ENCODE peak calls at places on chromosome 21, in four cellular contexts. P, I, O and R are unnamed samples.
A peak's percentile ranks its signal among the peaks of the same experiment; 100 is the strongest.

GRCh38 chr21:33374080-33374873 is 28.9 kb upstream of the IFNGR2 start:
- DNase-seq in I (peak; percentile 32), P (peak; percentile 29), O (no peak), R (no peak)

GRCh38 chr21:16709866-16710550 is 802.8 kb upstream of the CXADR start:
- DNase-seq in O (peak; percentile 20), P (no peak), I (no peak), R (no peak)

GRCh38 chr21:42654179-42654912 is 925 bp downstream of the PDE9A start:
- DNase-seq in P (peak; percentile 49), O (no peak), I (no peak), R (no peak)

GRCh38 chr21:43306911-43307676 is 119.8 kb downstream of the SIK1 start:
- DNase-seq in P (no peak), I (no peak), O (no peak), R (peak; percentile 61)

GRCh38 chr21:43768868-43769167 is 7.3 kb downstream of the CSTB start:
- DNase-seq in I (no peak), P (no peak), O (no peak), R (no peak)

GRCh38 chr21:42677339-42678117 is 24.1 kb downstream of the PDE9A start:
- DNase-seq in O (no peak), P (peak; percentile 26), I (no peak), R (peak; percentile 12)

GRCh38 chr21:41863439-41863740 is 15.8 kb downstream of the PRDM15 start:
- DNase-seq in P (no peak), O (no peak), I (no peak), R (no peak)

GRCh38 chr21:43370888-43371570 is 55.9 kb downstream of the SIK1 start:
- DNase-seq in O (no peak), I (no peak), P (no peak), R (no peak)

GRCh38 chr21:14645702-14646101 is 99.6 kb upstream of the SAMSN1 start:
- DNase-seq in I (no peak), P (no peak), O (no peak), R (no peak)

GRCh38 chr21:33396966-33397365 is 6.2 kb upstream of the IFNGR2 start:
- DNase-seq in I (no peak), O (no peak), P (no peak), R (no peak)

GRCh38 chr21:41242238-41242829 is 74.3 kb upstream of the FAM3B start:
- DNase-seq in I (no peak), P (peak; percentile 56), O (no peak), R (no peak)

GRCh38 chr21:32920474-32920873 is 105.3 kb upstream of the OLIG2 start:
- DNase-seq in I (no peak), P (no peak), O (no peak), R (no peak)

GRCh38 chr21:32425628-32426027 is 13.1 kb downstream of the EVA1C start:
- DNase-seq in I (no peak), P (no peak), O (no peak), R (no peak)

GRCh38 chr21:42414928-42415769 is 11.4 kb downstream of the UBASH3A start:
- DNase-seq in I (peak; percentile 86), P (no peak), O (no peak), R (no peak)

GRCh38 chr21:42276076-42276475 is 39.1 kb downstream of the TFF3 start:
- DNase-seq in O (no peak), I (no peak), P (no peak), R (no peak)

GRCh38 chr21:21458124-21458631 is 460.0 kb downstream of the NCAM2 start:
- DNase-seq in I (no peak), O (no peak), P (no peak), R (no peak)

GRCh38 chr21:31872072-31872451 is 758 bp upstream of the HUNK start:
- DNase-seq in I (no peak), P (no peak), O (no peak), R (no peak)

GRCh38 chr21:19759836-19760235 is 1238.4 kb upstream of the NCAM2 start:
- DNase-seq in P (no peak), I (no peak), O (no peak), R (no peak)

GRCh38 chr21:33025106-33025470 is 647 bp upstream of the OLIG2 start:
- DNase-seq in O (no peak), I (no peak), P (no peak), R (no peak)

GRCh38 chr21:9760398-9761074 is 760.8 kb upstream of the TPTE start:
- DNase-seq in P (no peak), O (no peak), I (no peak), R (no peak)

GRCh38 chr21:41369105-41369914 is 7.5 kb downstream of the MX2 start:
- DNase-seq in O (no peak), P (peak; percentile 58), I (peak; percentile 32), R (peak; percentile 75)

GRCh38 chr21:20997633-20998455 is at the start of gene NCAM2:
- DNase-seq in I (peak; percentile 49), P (peak; percentile 89), O (peak; percentile 60), R (peak; percentile 78)

GRCh38 chr21:16571594-16571993 is 841.8 kb downstream of the USP25 start:
- DNase-seq in P (no peak), I (no peak), O (no peak), R (no peak)

GRCh38 chr21:33650230-33650629 is 7.9 kb downstream of the ITSN1 start:
- DNase-seq in P (no peak), I (no peak), O (no peak), R (no peak)

GRCh38 chr21:36461277-36461917 is 18.5 kb downstream of the CLDN14 start:
- DNase-seq in P (no peak), I (no peak), O (no peak), R (no peak)

GRCh38 chr21:36835383-36835795 is 131.1 kb downstream of the HLCS start:
- DNase-seq in I (no peak), P (peak; percentile 30), O (no peak), R (peak; percentile 93)

GRCh38 chr21:36705679-36706481 is 7.0 kb downstream of the SIM2 start:
- DNase-seq in I (no peak), P (no peak), O (no peak), R (no peak)

GRCh38 chr21:42401164-42401563 is 2.5 kb upstream of the UBASH3A start:
- DNase-seq in P (no peak), O (no peak), I (no peak), R (no peak)

GRCh38 chr21:36747815-36748381 is 49.0 kb downstream of the SIM2 start:
- DNase-seq in P (peak; percentile 86), I (no peak), O (no peak), R (peak; percentile 64)

GRCh38 chr21:43361493-43362296 is 65.2 kb downstream of the SIK1 start:
- DNase-seq in P (no peak), I (peak; percentile 54), O (peak; percentile 26), R (peak; percentile 80)

DNA sequence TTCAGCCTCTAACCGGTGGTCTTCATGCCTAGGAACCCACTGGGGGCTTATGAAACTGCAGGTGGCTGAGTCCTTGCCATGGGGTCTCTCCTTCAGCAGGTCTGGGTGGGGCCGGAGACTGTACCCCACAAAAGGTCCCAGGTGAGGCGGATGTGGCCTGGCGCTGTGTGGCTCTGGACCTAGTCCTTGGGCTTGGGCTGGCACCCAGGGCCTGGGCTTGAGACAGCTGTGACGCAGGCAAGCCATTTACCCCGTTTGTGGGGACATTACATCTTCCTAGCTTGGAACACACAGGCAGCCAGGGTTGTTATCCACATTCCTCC is 5.9 kb upstream of the SLX9 start:
- DNase-seq in P (no peak), O (no peak), I (no peak), R (peak; percentile 26)
- H3K9me3 ChIP-seq in P (no peaks in the 10 kb centered on the region), O (peaks cover 12% of the 10 kb centered on the region), I (no peaks in the 10 kb centered on the region), R (no peaks in the 10 kb centered on the region)

DNA sequence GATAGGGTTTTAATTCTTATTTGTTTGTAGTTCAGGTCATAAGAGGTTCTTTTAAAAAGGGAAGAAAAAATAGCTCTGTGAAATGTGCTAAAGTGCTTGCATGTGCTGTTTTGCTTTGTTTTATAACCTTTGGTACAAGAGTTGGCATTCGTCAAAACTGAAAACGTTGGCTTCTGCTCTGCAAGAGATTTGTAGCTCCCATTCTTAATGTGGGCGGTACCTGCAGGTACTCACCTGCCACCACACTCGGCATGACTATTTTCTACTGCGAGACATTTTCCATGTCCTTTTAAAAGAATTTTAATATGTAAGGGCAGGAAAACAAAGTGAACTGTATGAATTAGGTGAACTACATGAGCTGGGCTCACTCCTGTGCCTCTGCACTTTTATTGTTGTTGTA is 92.6 kb downstream of the ADARB1 start:
- DNase-seq in I (no peak), P (no peak), O (no peak), R (no peak)
- H3K27ac ChIP-seq in I (no peak overlapping the region), P (no peak overlapping the region), O (no peak overlapping the region), R (peak overlapping the region; percentile 67)

GRCh38 chr21:29074783-29075182 is 1.3 kb upstream of the CCT8 start:
- DNase-seq in I (no peak), P (no peak), O (no peak), R (no peak)
- H3K4me3 ChIP-seq in I (no peak overlapping the region), P (no peak overlapping the region), O (no peak overlapping the region), R (no peak overlapping the region)

GRCh38 chr21:25031750-25032149 is 575.5 kb downstream of the MRPL39 start:
- DNase-seq in I (no peak), P (no peak), O (no peak), R (no peak)

GRCh38 chr21:25039461-25040380 is 567.6 kb downstream of the MRPL39 start:
- DNase-seq in I (no peak), P (peak; percentile 27), O (no peak), R (no peak)

DNA sequence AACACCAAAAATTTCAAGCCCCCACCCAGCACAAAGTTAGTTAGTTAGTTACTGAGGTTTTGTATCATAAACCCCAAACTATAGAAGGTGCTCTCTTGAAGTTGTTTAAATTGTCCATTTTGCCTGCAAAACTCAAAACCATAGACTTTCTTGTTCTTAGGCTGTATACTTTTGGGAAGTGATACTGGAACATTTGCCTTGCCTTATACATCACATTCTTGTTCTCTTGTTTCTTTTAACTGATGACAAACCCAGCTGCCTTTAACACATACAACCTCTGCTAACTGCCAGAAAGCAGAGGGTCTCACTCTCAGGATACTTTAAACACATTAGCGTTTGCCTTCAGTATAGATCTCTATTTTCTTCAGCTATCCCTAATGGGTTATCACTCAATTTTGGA is 570.5 kb downstream of the MRPL39 start:
- DNase-seq in I (no peak), P (no peak), O (no peak), R (no peak)
- H3K9me3 ChIP-seq in I (no peaks in the 10 kb centered on the region), P (no peaks in the 10 kb centered on the region), O (no peaks in the 10 kb centered on the region), R (peaks cover 4% of the 10 kb centered on the region)

DNA sequence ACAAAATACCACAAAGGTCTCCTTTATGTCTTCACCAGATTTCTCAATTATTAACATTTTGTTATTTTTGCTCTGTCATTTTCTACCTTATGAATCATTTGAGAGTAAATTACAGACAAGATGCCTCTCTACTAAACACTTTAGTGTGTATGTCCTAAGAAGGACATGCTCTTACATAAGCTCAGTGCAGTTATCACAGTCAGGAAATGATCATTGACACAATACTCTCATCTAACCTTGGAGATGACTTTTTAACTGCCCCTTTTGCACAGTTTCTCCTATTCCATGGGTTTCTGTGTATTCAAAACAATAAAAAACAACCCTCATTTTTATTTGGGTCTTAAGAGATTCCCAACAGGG is 378.9 kb upstream of the RUNX1 start:
- DNase-seq in I (no peak), O (no peak), P (no peak), R (no peak)
- H3K27ac ChIP-seq in I (no peak overlapping the region), O (no peak overlapping the region), P (no peak overlapping the region), R (peak overlapping the region; percentile 47)

DNA sequence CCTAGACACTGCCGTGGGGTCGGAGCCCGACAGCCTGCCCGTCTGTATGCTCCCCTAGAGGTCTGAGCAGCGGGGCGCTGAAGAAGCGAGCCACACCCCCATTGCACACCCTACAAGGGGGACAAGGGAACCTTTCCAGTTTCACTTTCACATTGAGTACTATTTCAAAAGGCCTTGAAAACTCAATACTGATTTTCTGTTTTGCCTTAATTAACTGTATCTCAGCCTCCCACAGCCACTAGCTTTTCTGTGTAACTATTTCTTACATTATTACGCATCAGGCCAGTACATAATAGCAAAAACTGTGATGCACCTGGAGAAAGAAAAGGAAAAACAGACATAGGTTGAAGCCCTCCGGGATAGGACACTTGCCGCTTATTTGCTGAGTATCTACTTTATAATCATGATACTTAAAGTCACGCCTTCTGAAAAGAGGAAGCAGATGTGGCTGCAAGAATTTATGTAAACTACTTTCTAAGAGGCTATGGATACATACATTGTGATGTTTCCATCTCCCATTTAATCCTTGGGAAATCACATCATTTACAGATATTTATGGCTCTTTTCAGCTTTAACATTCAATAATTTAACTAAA is 1719.5 kb downstream of the MRPL39 start:
- DNase-seq in P (no peak), O (no peak), I (peak; percentile 51), R (no peak)
- H3K4me3 ChIP-seq in P (no peak overlapping the region), O (no peak overlapping the region), I (peak overlapping the region; percentile 18), R (no peak overlapping the region)